ENCODE peak calls at places on chromosomes 1 and 21, in seven cellular contexts. J is SK-N-SH, G is K562, D is HCT116, W is HepG2, H is H1, K is GM12878. Z is an unnamed sample.

GRCh38 chr21:32611471-32611997 is 643 bp downstream of the CFAP298 start:
- DNase-seq in K (no peak), W (no peak), G (peak; percentile 50), D (no peak), J (peak; percentile 57), H (no peak), Z (no peak)

GRCh38 chr1:147377263-147378246 is 135.1 kb downstream of the CHD1L start:
- DNase-seq in J (no peak), K (no peak), D (no peak), W (no peak), H (no peak), G (peak; percentile 64), Z (no peak)

GRCh38 chr1:91884459-91885290 is 1.3 kb downstream of the TGFBR3 start:
- DNase-seq in D (no peak), W (peak; percentile 43), H (peak; percentile 57), G (no peak), K (no peak), J (peak; percentile 19), Z (no peak)

GRCh38 chr1:40014812-40015594 is 25.5 kb upstream of the CAP1 start:
- DNase-seq in G (no peak), D (no peak), J (no peak), K (no peak), H (no peak), W (no peak), Z (peak; percentile 94)

GRCh38 chr21:38322551-38322950 is 65.8 kb downstream of the KCNJ15 start:
- DNase-seq in W (no peak), H (no peak), J (no peak), G (no peak), D (no peak), K (no peak), Z (no peak)

GRCh38 chr1:55632058-55632457 is 416.9 kb upstream of the USP24 start:
- DNase-seq in W (no peak), K (no peak), D (no peak), H (no peak), J (no peak), G (no peak), Z (no peak)

GRCh38 chr1:246768403-246769020 is 44.3 kb downstream of the SCCPDH start:
- DNase-seq in H (no peak), D (no peak), G (no peak), K (no peak), J (no peak), W (no peak), Z (no peak)

GRCh38 chr1:190168116-190168515 is 309.5 kb downstream of the BRINP3 start:
- DNase-seq in J (no peak), K (no peak), D (peak; percentile 2), G (no peak), H (no peak), W (no peak), Z (no peak)

GRCh38 chr1:239985044-239985443 is 106.6 kb upstream of the FMN2 start:
- DNase-seq in G (no peak), K (no peak), W (no peak), D (no peak), H (no peak), J (no peak), Z (no peak)

GRCh38 chr21:42572906-42573495 is 59.3 kb downstream of the SLC37A1 start:
- DNase-seq in K (no peak), G (no peak), J (no peak), D (no peak), W (no peak), H (no peak), Z (no peak)

GRCh38 chr1:117371436-117372151 is 4.3 kb downstream of the MAN1A2 start:
- DNase-seq in G (no peak), H (no peak), K (no peak), D (no peak), J (no peak), W (no peak), Z (no peak)

GRCh38 chr21:42073140-42074099 is 2.3 kb downstream of the UMODL1 start:
- DNase-seq in W (no peak), J (no peak), D (no peak), K (no peak), H (no peak), G (no peak), Z (no peak)

GRCh38 chr1:16615253-16616252 is 2.2 kb upstream of the NBPF1 start:
- DNase-seq in H (peak; percentile 48), G (peak; percentile 44), K (no peak), D (no peak), W (no peak), J (no peak), Z (no peak)

GRCh38 chr1:14602131-14602530 is 3.6 kb downstream of the KAZN start:
- DNase-seq in K (no peak), W (no peak), G (no peak), H (no peak), J (peak; percentile 37), D (no peak), Z (no peak)

GRCh38 chr1:226733876-226734414 is 5.1 kb downstream of the ITPKB start:
- DNase-seq in W (no peak), H (no peak), D (no peak), K (no peak), J (no peak), G (no peak), Z (no peak)

GRCh38 chr1:16209847-16210407 is 2.5 kb downstream of the ARHGEF19 start:
- DNase-seq in H (no peak), G (no peak), W (no peak), D (no peak), K (no peak), J (no peak), Z (no peak)

GRCh38 chr1:64842244-64842643 is 97.4 kb downstream of the RAVER2 start:
- DNase-seq in W (no peak), J (no peak), H (no peak), G (no peak), K (no peak), D (no peak), Z (no peak)
- H3K27ac ChIP-seq in W (no peak overlapping the region), J (no peak overlapping the region), H (no peak overlapping the region), G (no peak overlapping the region), K (no peak overlapping the region), D (no peak overlapping the region), Z (no peak overlapping the region)

GRCh38 chr1:119868176-119868575 is 28.1 kb downstream of the ADAM30 start:
- DNase-seq in K (no peak), G (no peak), W (no peak), H (no peak), D (no peak), J (no peak), Z (no peak)

GRCh38 chr1:119859647-119860046 is 36.7 kb downstream of the ADAM30 start:
- DNase-seq in K (no peak), D (peak; percentile 21), J (no peak), W (no peak), G (peak; percentile 50), H (no peak), Z (no peak)

GRCh38 chr1:119865607-119866006 is 30.7 kb downstream of the ADAM30 start:
- DNase-seq in G (no peak), H (no peak), W (no peak), K (no peak), D (no peak), J (no peak), Z (no peak)

GRCh38 chr1:119861547-119861946 is 34.8 kb downstream of the ADAM30 start:
- DNase-seq in D (no peak), K (no peak), H (no peak), W (no peak), G (no peak), J (no peak), Z (no peak)

GRCh38 chr1:119862276-119862675 is 34.0 kb downstream of the ADAM30 start:
- DNase-seq in K (no peak), G (no peak), D (no peak), W (no peak), J (no peak), H (no peak), Z (no peak)
- TF ChIP-seq SIN3A in K (no peak), G (no peak), D (no peak), W (no peak), J (no peak), H (no peak), Z (no peak)

GRCh38 chr1:61247881-61248752 is 165.8 kb downstream of the NFIA start:
- DNase-seq in W (no peak), H (no peak), K (no peak), D (no peak), J (no peak), G (no peak), Z (no peak)

GRCh38 chr1:61255324-61255703 is 173.0 kb downstream of the NFIA start:
- DNase-seq in W (no peak), H (no peak), G (no peak), K (no peak), D (no peak), J (no peak), Z (no peak)

GRCh38 chr1:61254629-61255323 is 172.4 kb downstream of the NFIA start:
- DNase-seq in D (no peak), H (no peak), K (no peak), G (no peak), J (peak; percentile 36), W (no peak), Z (no peak)

GRCh38 chr1:61253912-61254628 is 171.7 kb downstream of the NFIA start:
- DNase-seq in K (no peak), W (no peak), D (no peak), J (no peak), G (no peak), H (no peak), Z (no peak)

DNA sequence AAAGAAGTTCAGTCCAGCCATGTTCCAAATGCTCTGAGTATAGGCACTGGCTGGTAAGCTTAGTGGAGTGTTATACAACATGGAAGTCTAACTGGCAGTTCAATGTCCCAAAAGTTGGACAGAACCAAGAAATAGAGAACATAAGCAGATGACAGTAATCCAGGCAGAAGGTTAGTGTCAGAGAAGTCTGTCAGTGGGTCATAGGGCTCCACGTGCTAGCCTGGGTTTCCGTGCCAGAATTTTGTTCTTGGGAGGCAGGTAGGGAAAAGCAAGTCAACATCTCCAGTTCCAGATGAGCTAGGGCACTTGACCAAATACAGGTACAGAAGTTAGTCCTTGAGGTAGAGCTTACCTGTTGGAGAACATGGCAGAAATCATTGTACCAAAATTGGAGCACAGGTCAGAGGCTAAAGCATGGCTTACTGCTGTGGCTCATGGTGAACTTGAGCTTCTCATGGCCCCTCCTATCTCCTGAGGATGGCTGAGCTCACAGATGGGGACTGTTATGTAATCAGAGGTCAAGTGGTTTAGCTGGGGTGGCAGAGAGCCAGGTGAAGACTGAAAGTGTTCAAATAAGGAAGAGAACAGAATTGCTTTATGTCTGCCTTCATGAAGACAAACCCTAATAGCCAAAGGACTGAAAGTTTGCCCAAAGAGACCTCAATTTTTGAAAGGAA is 170.8 kb downstream of the NFIA start:
- DNase-seq in K (no peak), D (no peak), G (peak; percentile 66), W (peak; percentile 66), J (no peak), H (no peak), Z (no peak)
- TF ChIP-seq POLR2AphosphoS5 in K (no peak), D (no peak), G (peak; percentile 54), W (no peak), J (no peak), H (no peak), Z (no peak)

DNA sequence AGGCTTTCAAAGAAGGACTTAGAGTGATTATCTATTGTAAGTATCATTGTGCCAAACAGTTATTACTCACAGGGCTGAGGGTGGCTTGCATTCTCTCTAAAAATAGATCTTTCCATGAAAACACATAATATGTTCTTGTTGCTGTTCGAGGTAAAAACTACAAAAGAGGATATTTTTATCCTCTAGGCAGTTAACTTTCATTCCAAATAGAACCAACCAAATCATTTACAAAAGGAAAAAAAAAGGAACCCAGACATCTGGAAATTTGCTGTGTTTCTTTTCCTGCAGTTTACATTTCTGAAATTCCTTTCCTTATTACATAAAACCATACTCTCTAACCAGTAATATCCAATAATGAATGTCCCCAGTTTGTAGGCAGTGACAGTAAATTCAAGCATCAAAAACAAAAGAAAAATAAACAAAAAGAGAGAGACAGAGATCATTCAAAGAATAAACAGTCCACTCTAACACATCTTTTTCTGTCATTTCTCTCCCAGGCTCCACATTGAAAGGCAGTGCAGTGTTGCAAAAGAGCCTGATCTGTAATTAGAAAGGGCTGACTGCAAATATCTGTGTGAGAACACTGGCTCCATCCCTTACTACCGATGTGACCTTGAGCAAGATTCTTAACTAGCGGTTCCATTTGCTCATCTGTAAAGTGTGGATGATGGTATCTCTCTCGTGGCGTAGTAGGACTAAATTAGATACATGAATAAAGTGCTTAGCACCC is 27.1 kb upstream of the SLC44A3 start:
- DNase-seq in W (peak; percentile 74), H (no peak), K (no peak), J (no peak), G (no peak), D (no peak), Z (no peak)
- H3K27ac ChIP-seq in W (peak overlapping the region; percentile 22), H (no peak overlapping the region), K (no peak overlapping the region), J (peak overlapping the region; percentile 60), G (no peak overlapping the region), D (peak overlapping the region; percentile 41), Z (no peak overlapping the region)